ENCODE peak calls at places on chromosomes 12 and 14, in eight cellular contexts. F, U, J, R, M, Q, I and T are unnamed samples.
A peak's percentile ranks its signal among the peaks of the same experiment; 100 is the strongest.

GRCh38 chr12:116559330-116560080 is at the start of gene MAP1LC3B2:
- DNase-seq in F (peak; percentile 50), U (peak; percentile 43), J (no peak), R (no peak), M (no peak), Q (peak; percentile 94), I (no peak), T (peak; percentile 30)

GRCh38 chr12:4934651-4935050 is 24.9 kb downstream of the KCNA1 start:
- DNase-seq in F (no peak), U (no peak), J (no peak), R (no peak), M (no peak), Q (no peak), I (peak; percentile 32), T (no peak)

GRCh38 chr12:32477714-32478113 is 78.4 kb downstream of the FGD4 start:
- DNase-seq in F (peak; percentile 33), U (no peak), J (no peak), R (no peak), M (no peak), Q (no peak), I (no peak), T (no peak)

GRCh38 chr12:111788178-111788654 is 21.5 kb downstream of the ALDH2 start:
- DNase-seq in F (no peak), U (peak; percentile 65), J (no peak), R (no peak), M (peak; percentile 57), Q (peak; percentile 55), I (no peak), T (peak; percentile 71)

GRCh38 chr14:102111101-102111500 is 24.3 kb upstream of the HSP90AA1 start:
- DNase-seq in F (no peak), U (no peak), J (no peak), R (no peak), M (no peak), Q (no peak), I (no peak), T (no peak)

GRCh38 chr12:128008341-128008740 is 258.6 kb upstream of the TMEM132C start:
- DNase-seq in F (no peak), U (no peak), J (peak; percentile 1), R (no peak), M (no peak), Q (no peak), I (no peak), T (no peak)

GRCh38 chr14:67524152-67524963 is 8.7 kb upstream of the PLEKHH1 start:
- DNase-seq in F (no peak), U (no peak), J (no peak), R (no peak), M (no peak), Q (peak; percentile 21), I (no peak), T (no peak)

GRCh38 chr14:65803886-65804285 is 391.4 kb downstream of the FUT8 start:
- DNase-seq in F (no peak), U (no peak), J (no peak), R (no peak), M (no peak), Q (no peak), I (no peak), T (no peak)

GRCh38 chr14:52429451-52429850 is 115.3 kb downstream of the PTGER2 start:
- DNase-seq in F (no peak), U (no peak), J (no peak), R (no peak), M (no peak), Q (no peak), I (no peak), T (no peak)

GRCh38 chr12:45547822-45548221 is 181.7 kb upstream of the ARID2 start:
- DNase-seq in F (no peak), U (no peak), J (no peak), R (no peak), M (no peak), Q (no peak), I (no peak), T (no peak)

GRCh38 chr12:104285740-104286537 is 17.6 kb upstream of the EID3 start:
- DNase-seq in F (no peak), U (no peak), J (no peak), R (peak; percentile 62), M (peak; percentile 82), Q (peak; percentile 45), I (peak; percentile 24), T (no peak)

GRCh38 chr12:109010259-109010658 is 10.6 kb downstream of the SVOP start:
- DNase-seq in F (no peak), U (no peak), J (no peak), R (no peak), M (no peak), Q (no peak), I (no peak), T (no peak)

GRCh38 chr12:65999564-66000280 is 130.8 kb downstream of the LLPH start:
- DNase-seq in F (peak; percentile 79), U (no peak), J (peak; percentile 17), R (peak; percentile 97), M (no peak), Q (no peak), I (no peak), T (no peak)

GRCh38 chr14:20262642-20263128 is 23.6 kb downstream of the OR11H4 start:
- DNase-seq in F (no peak), U (no peak), J (no peak), R (peak; percentile 83), M (no peak), Q (no peak), I (no peak), T (peak; percentile 43)

GRCh38 chr12:82688035-82688501 is 1.4 kb downstream of the TMTC2 start:
- DNase-seq in F (no peak), U (no peak), J (no peak), R (no peak), M (no peak), Q (no peak), I (peak; percentile 18), T (no peak)

GRCh38 chr14:32449640-32450039 is 120.5 kb downstream of the AKAP6 start:
- DNase-seq in F (no peak), U (no peak), J (no peak), R (no peak), M (no peak), Q (no peak), I (no peak), T (no peak)

GRCh38 chr12:80412343-80412953 is 31.6 kb upstream of the PTPRQ start:
- DNase-seq in F (peak; percentile 66), U (no peak), J (no peak), R (peak; percentile 23), M (peak; percentile 35), Q (peak; percentile 27), I (peak; percentile 62), T (peak; percentile 41)

GRCh38 chr12:124786065-124786964 is 77.3 kb downstream of the SCARB1 start:
- DNase-seq in F (peak; percentile 78), U (peak; percentile 80), J (no peak), R (no peak), M (peak; percentile 91), Q (peak; percentile 40), I (no peak), T (peak; percentile 84)

GRCh38 chr14:77707724-77708408 is at the start of the genes ALKBH1 and SLIRP:
- DNase-seq in F (peak; percentile 28), U (peak; percentile 86), J (peak; percentile 31), R (peak; percentile 85), M (peak; percentile 70), Q (peak; percentile 92), I (peak; percentile 90), T (peak; percentile 30)